ENCODE peak calls at places on chromosomes 4 and X, in eight cellular contexts. J is mucosa of descending colon; E is AG08396; T is activated CD4-positive, alpha-beta T cell treated with anti-CD3 and anti-CD28 coated beads for 48 hours; R is NCI-H524 treated with DMSO at 0.1 percent for 48 hours; D is RKO; F is uterus; Q is CD8-positive, alpha-beta T cell. C is an unnamed sample.

GRCh38 chrX:136742721-136743379 is 37.9 kb downstream of the ARHGEF6 start:
- DNase-seq in J (no peak), E (no peak), T (no peak), R (no peak), D (no peak), F (no peak), Q (no peak), C (no peak)

GRCh38 chr4:125316391-125316780 is 1.6 kb downstream of the FAT4 start:
- DNase-seq in J (peak), E (peak), T (peak), R (no peak), D (no peak), F (peak), Q (no peak), C (peak)

GRCh38 chrX:131739823-131740222 is 195.9 kb downstream of the OR13H1 start:
- DNase-seq in J (no peak), E (no peak), T (no peak), R (no peak), D (no peak), F (no peak), Q (no peak), C (no peak)

GRCh38 chr4:118033148-118034060 is 882 bp upstream of the NDST3 start:
- DNase-seq in J (peak), E (peak), T (peak), R (no peak), D (no peak), F (no peak), Q (no peak), C (peak)

GRCh38 chrX:119672252-119672825 is 20.6 kb downstream of the SEPTIN6 start:
- DNase-seq in J (no peak), E (no peak), T (no peak), R (peak), D (no peak), F (no peak), Q (no peak), C (no peak)

GRCh38 chrX:131399692-131400428 is 110.8 kb upstream of the IGSF1 start:
- DNase-seq in J (no peak), E (no peak), T (no peak), R (no peak), D (no peak), F (no peak), Q (no peak), C (no peak)

GRCh38 chrX:108310511-108310910 is 127.7 kb downstream of the COL4A6 start:
- DNase-seq in J (no peak), E (no peak), T (no peak), R (no peak), D (no peak), F (no peak), Q (no peak), C (no peak)

GRCh38 chrX:72051589-72051988 is 80.1 kb downstream of the RTL5 start:
- DNase-seq in J (no peak), E (no peak), T (no peak), R (no peak), D (no peak), F (no peak), Q (no peak), C (no peak)

GRCh38 chr4:111678908-111679307 is 466.3 kb upstream of the FAM241A start:
- DNase-seq in J (no peak), E (no peak), T (no peak), R (no peak), D (no peak), F (no peak), Q (no peak), C (no peak)

GRCh38 chr4:176271749-176272148 is 2.7 kb upstream of the ASB5 start:
- DNase-seq in J (no peak), E (no peak), T (no peak), R (no peak), D (peak), F (no peak), Q (no peak), C (no peak)

GRCh38 chrX:69505772-69506616 is 1.9 kb downstream of the NALF2 start:
- DNase-seq in J (no peak), E (no peak), T (no peak), R (no peak), D (no peak), F (no peak), Q (no peak), C (no peak)

GRCh38 chr4:137367608-137368007 is 164.7 kb downstream of the PCDH18 start:
- DNase-seq in J (no peak), E (no peak), T (no peak), R (no peak), D (no peak), F (no peak), Q (no peak), C (no peak)

GRCh38 chr4:156328882-156329281 is 375.2 kb upstream of the CTSO start:
- DNase-seq in J (no peak), E (no peak), T (no peak), R (no peak), D (no peak), F (no peak), Q (no peak), C (no peak)

GRCh38 chrX:49675075-49675719 is 20.6 kb downstream of the PAGE1 start:
- DNase-seq in J (no peak), E (no peak), T (no peak), R (no peak), D (no peak), F (no peak), Q (no peak), C (no peak)

GRCh38 chrX:45172890-45173289 is 27.8 kb downstream of the DIPK2B start:
- DNase-seq in J (no peak), E (no peak), T (peak), R (no peak), D (peak), F (no peak), Q (no peak), C (peak)

GRCh38 chr4:7785017-7785416 is 154.6 kb downstream of the AFAP1 start:
- DNase-seq in J (no peak), E (no peak), T (peak), R (no peak), D (no peak), F (peak), Q (no peak), C (no peak)

GRCh38 chr4:84583871-84584373 is 995 bp downstream of the CDS1 start:
- DNase-seq in J (no peak), E (peak), T (no peak), R (no peak), D (peak), F (no peak), Q (no peak), C (no peak)

GRCh38 chr4:125983168-125983567 is 668.4 kb downstream of the FAT4 start:
- DNase-seq in J (no peak), E (no peak), T (no peak), R (no peak), D (no peak), F (no peak), Q (no peak), C (no peak)

GRCh38 chr4:25654971-25655963 is at the start of gene SLC34A2:
- DNase-seq in J (peak), E (no peak), T (peak), R (no peak), D (no peak), F (no peak), Q (no peak), C (no peak)

GRCh38 chr4:76377922-76378321 is 43.0 kb downstream of the CCDC158 start:
- DNase-seq in J (peak), E (peak), T (peak), R (no peak), D (peak), F (no peak), Q (peak), C (no peak)

GRCh38 chr4:7256989-7257810 is 64.9 kb downstream of the SORCS2 start:
- DNase-seq in J (no peak), E (no peak), T (no peak), R (peak), D (no peak), F (peak), Q (no peak), C (no peak)

GRCh38 chrX:127207326-127207725 is 387.8 kb downstream of the PRR32 start:
- DNase-seq in J (no peak), E (no peak), T (no peak), R (no peak), D (no peak), F (no peak), Q (no peak), C (no peak)

GRCh38 chr4:153310793-153311192 is 33.7 kb upstream of the MND1 start:
- DNase-seq in J (no peak), E (no peak), T (no peak), R (no peak), D (no peak), F (no peak), Q (no peak), C (no peak)

GRCh38 chrX:11531226-11531625 is 134.5 kb downstream of the ARHGAP6 start:
- DNase-seq in J (no peak), E (no peak), T (no peak), R (no peak), D (peak), F (no peak), Q (no peak), C (no peak)

GRCh38 chrX:70427360-70427759 is 4.2 kb downstream of the GDPD2 start:
- DNase-seq in J (no peak), E (no peak), T (no peak), R (no peak), D (no peak), F (no peak), Q (no peak), C (no peak)

GRCh38 chr4:26028793-26029511 is 114.9 kb downstream of the SMIM20 start:
- DNase-seq in J (peak), E (peak), T (peak), R (peak), D (no peak), F (peak), Q (peak), C (no peak)

GRCh38 chrX:52608961-52609360 is 45.7 kb downstream of the SSX7 start:
- DNase-seq in J (no peak), E (no peak), T (no peak), R (no peak), D (no peak), F (no peak), Q (no peak), C (no peak)